ENCODE peak calls at places on chromosomes 13 and 19, in nine cellular contexts. H is activated CD4-positive, CD25-positive, alpha-beta regulatory T cell; K is activated T-cell treated with anti-CD3 and anti-CD28 coated beads, Interleukin-2, amount 50 U/mL, for 72 hours; R is transverse colon; I is activated T-helper 9 cell treated with anti-CD3 and anti-CD28 coated beads, Interleukin-2, amount 50 U/mL, for 16 hours; X is psoas muscle; F is BJ; E is MG63; T is fibroblast of lung. V is an unnamed sample.

GRCh38 chr19:12769689-12770088 is 5.7 kb downstream of the HOOK2 start:
- DNase-seq in I (peak), R (peak), E (no peak), T (no peak), F (no peak), K (peak), H (peak), X (no peak), V (no peak)

GRCh38 chr19:39409886-39410619 is 2.4 kb upstream of the PLEKHG2 start:
- DNase-seq in E (peak), R (peak), I (peak), H (no peak), X (peak), K (peak), T (peak), F (no peak), V (no peak)

GRCh38 chr13:41978007-41978406 is 17.1 kb upstream of the VWA8 start:
- DNase-seq in T (no peak), I (no peak), K (no peak), H (no peak), F (no peak), E (no peak), R (no peak), X (no peak), V (no peak)

GRCh38 chr13:113216165-113217056 is 7.0 kb downstream of the CUL4A start:
- DNase-seq in R (peak), F (peak), I (no peak), T (peak), X (peak), E (peak), H (no peak), K (no peak), V (peak)

GRCh38 chr19:48470281-48470680 is 1.1 kb downstream of the CYTH2 start:
- DNase-seq in K (no peak), E (no peak), R (no peak), X (no peak), T (no peak), H (no peak), I (no peak), F (no peak), V (no peak)

GRCh38 chr13:52454459-52454824 is 836 bp upstream of the CKAP2 start:
- DNase-seq in H (no peak), F (no peak), I (no peak), R (peak), K (peak), X (no peak), E (no peak), T (peak), V (no peak)

GRCh38 chr13:27583645-27584044 is 36.7 kb downstream of the LNX2 start:
- DNase-seq in X (no peak), R (no peak), F (no peak), H (no peak), T (no peak), I (no peak), E (no peak), K (no peak), V (no peak)

GRCh38 chr19:18848860-18849661 is 17.3 kb downstream of the UPF1 start:
- DNase-seq in F (no peak), I (no peak), H (no peak), K (peak), T (peak), X (peak), E (no peak), R (peak), V (no peak)

GRCh38 chr13:80706164-80706471 is 365.2 kb upstream of the SPRY2 start:
- DNase-seq in F (no peak), E (no peak), R (no peak), K (no peak), H (no peak), T (no peak), X (no peak), I (no peak), V (no peak)

GRCh38 chr19:42313096-42313839 is at the start of gene TMEM145:
- DNase-seq in E (peak), I (no peak), R (peak), H (no peak), X (peak), K (peak), F (no peak), T (peak), V (no peak)

GRCh38 chr19:10009269-10009665 is 1.0 kb downstream of the COL5A3 start:
- DNase-seq in F (peak), T (peak), K (peak), H (no peak), I (peak), R (peak), X (peak), E (peak), V (no peak)

GRCh38 chr19:49489601-49490167 is 2.3 kb downstream of the RPL13A start:
- DNase-seq in K (peak), E (peak), I (no peak), H (no peak), F (no peak), R (no peak), T (no peak), X (no peak), V (no peak)

GRCh38 chr19:14786421-14786851 is 8.1 kb upstream of the ADGRE2 start:
- DNase-seq in F (no peak), H (no peak), E (peak), X (peak), I (no peak), R (no peak), T (peak), K (peak), V (no peak)

GRCh38 chr19:3969435-3970312 is 1.2 kb downstream of the DAPK3 start:
- DNase-seq in K (no peak), T (peak), F (no peak), I (no peak), H (no peak), E (peak), R (no peak), X (peak), V (no peak)

GRCh38 chr19:45090598-45090997 is 2.4 kb upstream of the PPP1R37 start:
- DNase-seq in F (no peak), R (no peak), E (no peak), H (no peak), K (no peak), X (no peak), I (no peak), T (no peak), V (no peak)

GRCh38 chr13:24097667-24098066 is 62.9 kb upstream of the SPATA13 start:
- DNase-seq in K (peak), I (no peak), T (no peak), H (no peak), R (no peak), E (no peak), X (no peak), F (no peak), V (no peak)

GRCh38 chr13:113029487-113030258 is 60.7 kb downstream of the MCF2L start:
- DNase-seq in I (peak), T (no peak), X (no peak), K (peak), R (peak), F (no peak), E (no peak), H (peak), V (no peak)

GRCh38 chr13:30616927-30617314 is 799 bp upstream of the USPL1 start:
- DNase-seq in R (peak), F (peak), I (peak), E (peak), K (peak), H (peak), X (peak), T (peak), V (peak)

GRCh38 chr19:58279925-58280316 is 1.2 kb downstream of the ZNF8 start:
- DNase-seq in I (no peak), R (no peak), K (no peak), E (no peak), H (no peak), F (no peak), X (no peak), T (no peak), V (no peak)

GRCh38 chr13:46295531-46296464 is 84.1 kb downstream of the LRRC63 start:
- DNase-seq in R (peak), X (no peak), I (peak), T (peak), K (peak), E (peak), H (no peak), F (peak), V (peak)

GRCh38 chr19:35265126-35265995 is 3.4 kb upstream of the USF2 start:
- DNase-seq in H (no peak), I (no peak), X (peak), F (no peak), K (no peak), T (no peak), R (peak), E (peak), V (no peak)

GRCh38 chr19:3471954-3472655 is 8.2 kb downstream of the SMIM24 start:
- DNase-seq in R (peak), F (no peak), K (peak), I (no peak), T (peak), H (no peak), E (no peak), X (peak), V (no peak)

GRCh38 chr13:77168232-77168631 is 141.3 kb upstream of the FBXL3 start:
- DNase-seq in I (no peak), F (no peak), X (no peak), E (no peak), H (no peak), R (peak), T (no peak), K (no peak), V (no peak)

GRCh38 chr13:41004875-41005693 is 14.0 kb downstream of the ELF1 start:
- DNase-seq in T (no peak), R (no peak), K (no peak), X (no peak), I (no peak), E (no peak), H (no peak), F (no peak), V (no peak)

GRCh38 chr19:49861127-49861526 is 6.2 kb downstream of the PNKP start:
- DNase-seq in I (no peak), F (no peak), X (peak), H (no peak), R (peak), T (peak), E (no peak), K (no peak), V (no peak)

GRCh38 chr13:30178976-30179375 is 128.4 kb downstream of the KATNAL1 start:
- DNase-seq in R (no peak), X (no peak), T (no peak), F (no peak), K (no peak), I (no peak), H (no peak), E (no peak), V (no peak)

GRCh38 chr13:95533545-95534135 is 18.9 kb upstream of the CLDN10 start:
- DNase-seq in F (no peak), H (no peak), R (peak), K (no peak), T (no peak), E (no peak), X (no peak), I (no peak), V (no peak)

GRCh38 chr13:105048685-105049084 is 1486.8 kb downstream of the EFNB2 start:
- DNase-seq in F (no peak), E (no peak), X (no peak), K (no peak), I (no peak), T (no peak), H (no peak), R (no peak), V (no peak)

GRCh38 chr19:29666634-29667389 is 1.6 kb downstream of the PLEKHF1 start:
- DNase-seq in R (peak), X (peak), H (no peak), K (no peak), E (peak), I (no peak), T (peak), F (no peak), V (no peak)

GRCh38 chr19:8609210-8610040 is 1.1 kb downstream of the ADAMTS10 start:
- DNase-seq in I (no peak), R (peak), H (no peak), E (peak), X (peak), K (peak), F (no peak), T (peak), V (no peak)

GRCh38 chr19:1377965-1378785 is 5.5 kb upstream of the NDUFS7 start:
- DNase-seq in T (no peak), R (no peak), I (no peak), E (no peak), X (no peak), H (no peak), F (no peak), K (no peak), V (no peak)

GRCh38 chr19:18274776-18275356 is 614 bp upstream of the IQCN start:
- DNase-seq in E (peak), F (peak), X (peak), T (peak), R (peak), K (no peak), H (no peak), I (no peak), V (no peak)

GRCh38 chr13:46134961-46135522 is 30.2 kb upstream of the CPB2 start:
- DNase-seq in E (no peak), I (no peak), X (no peak), R (no peak), T (peak), K (no peak), H (no peak), F (no peak), V (no peak)

GRCh38 chr13:31556376-31556775 is 182.9 kb upstream of the RXFP2 start:
- DNase-seq in T (no peak), K (no peak), I (no peak), X (no peak), H (no peak), F (peak), E (peak), R (no peak), V (peak)

GRCh38 chr13:108213946-108214345 is 1.4 kb downstream of the LIG4 start:
- DNase-seq in F (no peak), E (no peak), X (no peak), H (no peak), I (no peak), T (peak), R (no peak), K (no peak), V (no peak)

GRCh38 chr13:106599875-106600797 is 32.2 kb upstream of the ARGLU1 start:
- DNase-seq in F (peak), E (no peak), X (no peak), T (peak), H (no peak), K (no peak), I (no peak), R (no peak), V (peak)